ENCODE peak calls at places on chromosome 15, in five cellular contexts. B is GM13976, S is DMS53, P is fibroblast of the conjunctiva, C is tibial artery. T is an unnamed sample.

GRCh38 chr15:89885611-89886010 is 8.2 kb downstream of the AP3S2 start:
- DNase-seq in B (no peak), S (no peak), P (no peak), C (no peak), T (no peak)

GRCh38 chr15:66751579-66751978 is 49.5 kb downstream of the SMAD6 start:
- DNase-seq in B (no peak), S (peak; percentile 30), P (no peak), C (no peak), T (no peak)

GRCh38 chr15:60582370-60583036 is 103.6 kb upstream of the ICE2 start:
- DNase-seq in B (peak; percentile 34), S (no peak), P (no peak), C (no peak), T (no peak)

GRCh38 chr15:64772488-64772887 is 2.9 kb downstream of the RBPMS2 start:
- DNase-seq in B (no peak), S (no peak), P (no peak), C (no peak), T (no peak)

GRCh38 chr15:69340243-69340991 is 41.7 kb downstream of the PAQR5 start:
- DNase-seq in B (no peak), S (no peak), P (no peak), C (no peak), T (no peak)

GRCh38 chr15:67080900-67081431 is 15.6 kb downstream of the SMAD3 start:
- DNase-seq in B (peak; percentile 74), S (no peak), P (no peak), C (no peak), T (peak; percentile 87)

GRCh38 chr15:68045289-68046265 is 8.5 kb upstream of the PIAS1 start:
- DNase-seq in B (no peak), S (no peak), P (no peak), C (no peak), T (no peak)

GRCh38 chr15:35958936-35959335 is 413.0 kb upstream of the DPH6 start:
- DNase-seq in B (no peak), S (no peak), P (no peak), C (no peak), T (no peak)

GRCh38 chr15:63872759-63873510 is 39.2 kb upstream of the HERC1 start:
- DNase-seq in B (no peak), S (no peak), P (no peak), C (no peak), T (no peak)

GRCh38 chr15:87633471-87633870 is 623.1 kb downstream of the NTRK3 start:
- DNase-seq in B (no peak), S (no peak), P (no peak), C (no peak), T (no peak)

GRCh38 chr15:40114218-40114617 is 5.5 kb upstream of the BMF start:
- DNase-seq in B (peak; percentile 30), S (no peak), P (no peak), C (no peak), T (no peak)

GRCh38 chr15:40743921-40744809 is 10.9 kb downstream of the RMDN3 start:
- DNase-seq in B (no peak), S (no peak), P (peak; percentile 49), C (no peak), T (peak; percentile 61)

GRCh38 chr15:67828379-67828968 is 3.2 kb downstream of the SKOR1 start:
- DNase-seq in B (no peak), S (peak; percentile 27), P (no peak), C (peak; percentile 61), T (no peak)

GRCh38 chr15:64893481-64894394 is 18.0 kb upstream of the ANKDD1A start:
- DNase-seq in B (peak; percentile 94), S (peak; percentile 92), P (peak; percentile 83), C (peak; percentile 97), T (peak; percentile 88)

GRCh38 chr15:100196326-100197058 is 145.3 kb downstream of the ADAMTS17 start:
- DNase-seq in B (no peak), S (no peak), P (no peak), C (no peak), T (no peak)

GRCh38 chr15:77568960-77569646 is 63.6 kb downstream of the LINGO1 start:
- DNase-seq in B (no peak), S (peak; percentile 57), P (no peak), C (no peak), T (peak; percentile 8)

GRCh38 chr15:51731549-51732267 is 5.7 kb downstream of the LYSMD2 start:
- DNase-seq in B (peak; percentile 51), S (peak; percentile 43), P (no peak), C (no peak), T (no peak)

GRCh38 chr15:51075364-51075763 is 19.3 kb downstream of the TNFAIP8L3 start:
- DNase-seq in B (no peak), S (no peak), P (no peak), C (peak; percentile 83), T (no peak)

GRCh38 chr15:44633603-44634002 is 29.9 kb downstream of the SPG11 start:
- DNase-seq in B (no peak), S (no peak), P (peak; percentile 74), C (no peak), T (peak; percentile 53)

GRCh38 chr15:88932875-88933330 is 19.7 kb upstream of the MFGE8 start:
- DNase-seq in B (no peak), S (no peak), P (no peak), C (no peak), T (no peak)

GRCh38 chr15:61250613-61251012 is 21.5 kb upstream of the RORA start:
- DNase-seq in B (no peak), S (no peak), P (no peak), C (no peak), T (no peak)

GRCh38 chr15:36903195-36903594 is 197.2 kb downstream of the MEIS2 start:
- DNase-seq in B (no peak), S (peak; percentile 36), P (no peak), C (no peak), T (no peak)

GRCh38 chr15:63166219-63166618 is 8.9 kb upstream of the RPS27L start:
- DNase-seq in B (peak; percentile 33), S (no peak), P (no peak), C (no peak), T (no peak)

GRCh38 chr15:38652998-38653397 is 88.4 kb upstream of the RASGRP1 start:
- DNase-seq in B (no peak), S (no peak), P (no peak), C (no peak), T (no peak)

GRCh38 chr15:84981711-84982300 is at the start of gene PDE8A:
- DNase-seq in B (peak; percentile 70), S (peak; percentile 77), P (no peak), C (peak; percentile 67), T (no peak)

GRCh38 chr15:56732135-56732880 is 1.0 kb downstream of the ZNF280D start:
- DNase-seq in B (peak; percentile 37), S (peak; percentile 50), P (no peak), C (no peak), T (peak; percentile 50)

GRCh38 chr15:35545316-35545824 is 595 bp downstream of the DPH6 start:
- DNase-seq in B (peak; percentile 6), S (peak; percentile 71), P (peak; percentile 63), C (peak; percentile 69), T (peak; percentile 31)